ENCODE peak calls at places on chromosomes 7 and 10, in seven cellular contexts. T is left cardiac atrium, W is NCI-H1417, Z is AG04450, F is astrocyte of the spinal cord, P is posterior cingulate gyrus, G is G401. B is an unnamed sample.

GRCh38 chr7:37514520-37514919 is 65.9 kb upstream of the ELMO1 start:
- DNase-seq in T (no peak), W (no peak), Z (no peak), F (no peak), P (no peak), G (no peak), B (no peak)

GRCh38 chr10:15714847-15715246 is 4.9 kb downstream of the ITGA8 start:
- DNase-seq in T (no peak), W (no peak), Z (no peak), F (no peak), P (no peak), G (no peak), B (no peak)

GRCh38 chr10:42866115-42866995 is 83.8 kb downstream of the BMS1 start:
- DNase-seq in T (peak), W (peak), Z (peak), F (peak), P (peak), G (peak), B (peak)

GRCh38 chr7:121214652-121215051 is 114.1 kb upstream of the WNT16 start:
- DNase-seq in T (no peak), W (no peak), Z (no peak), F (no peak), P (no peak), G (no peak), B (no peak)

GRCh38 chr10:642186-642890 is 47.1 kb downstream of the DIP2C start:
- DNase-seq in T (no peak), W (no peak), Z (no peak), F (no peak), P (no peak), G (no peak), B (no peak)

GRCh38 chr10:73653701-73654100 is 2.1 kb downstream of the SYNPO2L start:
- DNase-seq in T (no peak), W (no peak), Z (no peak), F (peak), P (no peak), G (peak), B (no peak)

GRCh38 chr7:43583424-43584199 is 704 bp downstream of the STK17A start:
- DNase-seq in T (peak), W (peak), Z (no peak), F (peak), P (peak), G (peak), B (peak)

GRCh38 chr7:157037028-157037427 is 26.6 kb upstream of the MNX1 start:
- DNase-seq in T (no peak), W (no peak), Z (no peak), F (no peak), P (no peak), G (no peak), B (no peak)

GRCh38 chr7:105664816-105665525 is 83.7 kb upstream of the EFCAB10 start:
- DNase-seq in T (no peak), W (peak), Z (no peak), F (peak), P (no peak), G (no peak), B (no peak)

GRCh38 chr10:3226960-3227724 is 54.6 kb upstream of the PITRM1 start:
- DNase-seq in T (no peak), W (peak), Z (no peak), F (peak), P (no peak), G (no peak), B (no peak)

GRCh38 chr10:34299105-34299611 is 515.9 kb downstream of the PARD3 start:
- DNase-seq in T (no peak), W (peak), Z (no peak), F (peak), P (peak), G (no peak), B (no peak)

GRCh38 chr10:119625570-119626280 is 25.5 kb upstream of the BAG3 start:
- DNase-seq in T (no peak), W (no peak), Z (no peak), F (no peak), P (no peak), G (no peak), B (no peak)

GRCh38 chr10:35413985-35414861 is 77.9 kb downstream of the CCNY start:
- DNase-seq in T (no peak), W (no peak), Z (no peak), F (peak), P (no peak), G (no peak), B (no peak)

GRCh38 chr7:25037325-25037724 is 57.3 kb upstream of the OSBPL3 start:
- DNase-seq in T (no peak), W (no peak), Z (no peak), F (no peak), P (no peak), G (no peak), B (no peak)

GRCh38 chr10:110324201-110324804 is 19.6 kb upstream of the SMNDC1 start:
- DNase-seq in T (no peak), W (no peak), Z (no peak), F (no peak), P (no peak), G (no peak), B (no peak)

GRCh38 chr10:111076682-111077661 is at the start of gene ADRA2A:
- DNase-seq in T (peak), W (peak), Z (no peak), F (peak), P (no peak), G (peak), B (peak)

GRCh38 chr10:59648711-59649201 is 60.9 kb downstream of the SLC16A9 start:
- DNase-seq in T (no peak), W (peak), Z (no peak), F (peak), P (no peak), G (peak), B (peak)

GRCh38 chr7:149459540-149460433 is 1.1 kb downstream of the ZNF777 start:
- DNase-seq in T (no peak), W (peak), Z (no peak), F (no peak), P (peak), G (no peak), B (peak)

GRCh38 chr10:116408716-116409115 is 18.9 kb upstream of the PNLIPRP3 start:
- DNase-seq in T (no peak), W (no peak), Z (no peak), F (no peak), P (no peak), G (no peak), B (no peak)

GRCh38 chr7:129225931-129226572 is 1.2 kb downstream of the AHCYL2 start:
- DNase-seq in T (no peak), W (no peak), Z (no peak), F (no peak), P (no peak), G (peak), B (peak)

GRCh38 chr10:98074315-98074911 is 44.0 kb upstream of the CRTAC1 start:
- DNase-seq in T (no peak), W (no peak), Z (no peak), F (peak), P (no peak), G (no peak), B (no peak)

GRCh38 chr7:77409739-77410545 is 6.2 kb downstream of the GSAP start:
- DNase-seq in T (no peak), W (no peak), Z (peak), F (peak), P (no peak), G (no peak), B (no peak)

GRCh38 chr10:79246606-79247275 is 100.5 kb upstream of the PPIF start:
- DNase-seq in T (peak), W (no peak), Z (no peak), F (no peak), P (peak), G (no peak), B (no peak)

GRCh38 chr10:114485695-114486400 is 81.5 kb upstream of the AFAP1L2 start:
- DNase-seq in T (no peak), W (no peak), Z (no peak), F (no peak), P (no peak), G (no peak), B (no peak)

GRCh38 chr7:23938937-23939552 is 229.0 kb downstream of the STK31 start:
- DNase-seq in T (no peak), W (peak), Z (no peak), F (peak), P (no peak), G (peak), B (no peak)

GRCh38 chr10:86785968-86786367 is 29.5 kb downstream of the BMPR1A start:
- DNase-seq in T (no peak), W (no peak), Z (no peak), F (no peak), P (no peak), G (no peak), B (no peak)

GRCh38 chr10:98295907-98296306 is 27.9 kb upstream of the LOXL4 start:
- DNase-seq in T (no peak), W (peak), Z (peak), F (peak), P (no peak), G (peak), B (no peak)

B was measured in cerebellum.